ENCODE peak calls at places on chromosomes 2 and 18, in ten cellular contexts. S is breast epithelium; P is CD8-positive, alpha-beta T cell; W is right atrium auricular region; C is cardiac muscle cell; L is body of pancreas; V is thyroid gland; Q is WERI-Rb-1; B is Peyer's patch; U is AG04450. R is an unnamed sample.
A peak's percentile ranks its signal among the peaks of the same experiment; 100 is the strongest.

GRCh38 chr2:22748909-22749308 is 636.1 kb upstream of the KLHL29 start:
- DNase-seq in S (no peak), P (no peak), W (no peak), C (no peak), L (no peak), V (no peak), Q (no peak), B (no peak), U (no peak), R (no peak)

GRCh38 chr2:86078801-86079545 is 26.7 kb downstream of the POLR1A start:
- DNase-seq in S (no peak), P (peak; percentile 42), W (peak; percentile 63), C (peak; percentile 43), L (peak; percentile 50), V (peak; percentile 62), Q (peak; percentile 54), B (no peak), U (no peak), R (peak; percentile 40)

GRCh38 chr2:240343548-240343947 is 91.9 kb upstream of the GPC1 start:
- DNase-seq in S (no peak), P (no peak), W (no peak), C (no peak), L (no peak), V (no peak), Q (no peak), B (no peak), U (no peak), R (no peak)

GRCh38 chr18:74689251-74689650 is 91.6 kb downstream of the ZNF407 start:
- DNase-seq in S (no peak), P (no peak), W (no peak), C (no peak), L (no peak), V (no peak), Q (no peak), B (no peak), U (peak; percentile 32), R (peak; percentile 27)

GRCh38 chr2:189763908-189764661 is 1.5 kb upstream of the OSGEPL1 start:
- DNase-seq in S (no peak), P (no peak), W (no peak), C (no peak), L (no peak), V (no peak), Q (peak; percentile 77), B (no peak), U (no peak), R (no peak)

GRCh38 chr2:17607379-17607778 is 66.9 kb downstream of the VSNL1 start:
- DNase-seq in S (no peak), P (no peak), W (no peak), C (no peak), L (no peak), V (no peak), Q (no peak), B (no peak), U (no peak), R (no peak)

GRCh38 chr18:74804677-74805076 is 207.0 kb downstream of the ZNF407 start:
- DNase-seq in S (no peak), P (no peak), W (no peak), C (peak; percentile 19), L (no peak), V (no peak), Q (no peak), B (no peak), U (no peak), R (no peak)

GRCh38 chr2:240502059-240502429 is 55.7 kb downstream of the ANKMY1 start:
- DNase-seq in S (no peak), P (no peak), W (peak; percentile 44), C (no peak), L (peak; percentile 5), V (no peak), Q (no peak), B (no peak), U (no peak), R (no peak)

DNA sequence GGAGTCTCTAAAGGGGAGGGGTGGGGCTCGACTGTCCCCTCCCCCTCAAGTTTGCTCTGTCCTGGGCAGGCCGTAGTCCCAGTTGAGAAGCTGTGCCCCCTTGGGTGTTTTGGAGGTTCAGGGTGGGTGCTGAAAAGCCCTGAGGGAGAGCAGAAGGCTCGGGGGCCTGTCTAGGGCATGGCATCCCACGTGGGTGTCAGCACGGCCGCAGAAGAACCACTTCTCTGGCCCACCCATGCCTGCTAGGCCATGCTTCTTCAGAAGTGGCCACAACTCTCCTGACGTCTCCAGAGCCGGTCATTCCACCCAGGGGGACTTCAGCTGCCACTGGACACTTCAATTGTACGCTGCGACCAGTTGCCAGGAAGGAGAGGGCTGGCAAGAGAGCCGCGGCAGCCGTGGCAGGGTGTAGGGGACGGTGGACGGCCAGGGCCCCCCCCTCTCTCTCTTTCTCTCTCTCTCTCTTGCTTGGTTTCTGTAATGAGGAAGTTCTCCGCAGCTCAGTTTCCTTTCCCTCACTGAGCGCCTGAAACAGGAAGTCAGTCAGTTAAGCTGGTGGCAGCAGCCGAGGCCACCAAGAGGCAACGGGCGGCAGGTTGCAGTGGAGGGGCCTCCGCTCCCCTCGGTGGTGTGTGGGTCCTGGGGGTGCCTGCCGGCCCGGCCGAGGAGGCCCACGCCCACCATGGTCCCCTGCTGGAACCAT is at the start of gene INPP5D:
- DNase-seq in S (peak; percentile 48), P (peak; percentile 71), W (peak; percentile 73), C (no peak), L (no peak), V (no peak), Q (no peak), B (no peak), U (no peak), R (no peak)
- H3K27ac ChIP-seq in S (peak within 1 kb of the TSS; percentile 85), P (peak within 1 kb of the TSS; percentile 64), W (peak within 1 kb of the TSS; percentile 72), C (no peak within 1 kb of the TSS), L (peak within 1 kb of the TSS; percentile 67), V (peak within 1 kb of the TSS; percentile 39), Q (no peak within 1 kb of the TSS), B (peak within 1 kb of the TSS; percentile 75), U (no peak within 1 kb of the TSS), R (no peak within 1 kb of the TSS)

GRCh38 chr2:45612265-45612664 is 1.2 kb upstream of the SRBD1 start:
- DNase-seq in S (no peak), P (no peak), W (no peak), C (no peak), L (no peak), V (peak; percentile 30), Q (no peak), B (no peak), U (no peak), R (no peak)

GRCh38 chr2:45607701-45608100 is 3.4 kb downstream of the SRBD1 start:
- DNase-seq in S (no peak), P (no peak), W (no peak), C (peak; percentile 53), L (no peak), V (no peak), Q (no peak), B (no peak), U (no peak), R (peak; percentile 36)

GRCh38 chr2:45611020-45611737 is at the start of gene SRBD1:
- DNase-seq in S (peak; percentile 93), P (peak; percentile 85), W (peak; percentile 94), C (peak; percentile 98), L (peak; percentile 96), V (peak; percentile 96), Q (peak; percentile 98), B (peak; percentile 97), U (peak; percentile 71), R (peak; percentile 92)

GRCh38 chr2:45612741-45613140 is 1.7 kb upstream of the SRBD1 start:
- DNase-seq in S (no peak), P (no peak), W (no peak), C (no peak), L (no peak), V (peak; percentile 4), Q (no peak), B (no peak), U (no peak), R (no peak)

DNA sequence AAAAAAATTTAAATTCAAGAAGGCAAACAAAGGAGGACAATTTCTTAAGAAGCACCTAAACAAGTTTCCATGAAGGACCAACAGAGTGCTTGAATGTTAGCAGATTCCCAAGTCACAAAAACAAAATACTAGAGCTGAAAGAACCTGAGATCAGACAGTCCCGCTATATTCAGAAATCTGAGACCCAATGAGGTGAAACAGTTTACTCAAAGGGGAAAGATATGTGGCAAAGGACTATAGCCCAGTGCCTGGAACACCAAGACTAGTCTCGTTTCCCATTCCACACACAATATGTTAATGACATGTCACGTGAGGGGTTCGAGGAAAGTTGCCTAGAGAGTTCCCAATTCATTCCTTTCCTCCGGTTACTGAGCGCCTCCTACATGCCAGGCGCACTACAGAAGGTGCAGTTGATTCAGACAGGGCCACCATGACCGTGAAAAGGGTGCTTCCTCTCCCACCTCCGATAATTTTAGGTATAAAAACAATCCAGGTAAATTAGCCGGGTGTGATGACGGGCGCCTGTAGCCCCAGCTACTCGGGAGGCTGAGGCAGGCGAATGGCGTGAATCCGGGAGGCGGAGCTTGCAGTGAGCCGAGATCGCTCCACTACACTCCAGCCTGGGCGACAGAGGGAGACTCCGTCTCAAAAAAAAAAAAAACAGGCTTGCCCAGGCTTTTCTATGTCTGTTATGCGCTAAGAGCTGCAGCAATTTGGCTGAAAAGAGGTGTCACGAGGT is 617 bp downstream of the SRBD1 start:
- DNase-seq in S (no peak), P (peak; percentile 33), W (peak; percentile 67), C (peak; percentile 80), L (peak; percentile 54), V (peak; percentile 53), Q (peak; percentile 73), B (peak; percentile 65), U (no peak), R (peak; percentile 56)
- TF ChIP-seq CTCF in S (no peak), P (no peak), W (no peak), C (peak; percentile 44), L (no peak), V (peak; percentile 36), Q (peak; percentile 49), B (peak; percentile 13), U (peak; percentile 49), R (peak; percentile 58)

GRCh38 chr2:172937884-172938712 is 137.5 kb upstream of the MAP3K20 start:
- DNase-seq in S (no peak), P (no peak), W (no peak), C (no peak), L (no peak), V (no peak), Q (no peak), B (no peak), U (no peak), R (no peak)
- H3K27ac ChIP-seq in S (no peak overlapping the region), P (no peak overlapping the region), W (no peak overlapping the region), C (no peak overlapping the region), L (peak overlapping the region; percentile 64), V (no peak overlapping the region), Q (no peak overlapping the region), B (no peak overlapping the region), U (no peak overlapping the region), R (no peak overlapping the region)

DNA sequence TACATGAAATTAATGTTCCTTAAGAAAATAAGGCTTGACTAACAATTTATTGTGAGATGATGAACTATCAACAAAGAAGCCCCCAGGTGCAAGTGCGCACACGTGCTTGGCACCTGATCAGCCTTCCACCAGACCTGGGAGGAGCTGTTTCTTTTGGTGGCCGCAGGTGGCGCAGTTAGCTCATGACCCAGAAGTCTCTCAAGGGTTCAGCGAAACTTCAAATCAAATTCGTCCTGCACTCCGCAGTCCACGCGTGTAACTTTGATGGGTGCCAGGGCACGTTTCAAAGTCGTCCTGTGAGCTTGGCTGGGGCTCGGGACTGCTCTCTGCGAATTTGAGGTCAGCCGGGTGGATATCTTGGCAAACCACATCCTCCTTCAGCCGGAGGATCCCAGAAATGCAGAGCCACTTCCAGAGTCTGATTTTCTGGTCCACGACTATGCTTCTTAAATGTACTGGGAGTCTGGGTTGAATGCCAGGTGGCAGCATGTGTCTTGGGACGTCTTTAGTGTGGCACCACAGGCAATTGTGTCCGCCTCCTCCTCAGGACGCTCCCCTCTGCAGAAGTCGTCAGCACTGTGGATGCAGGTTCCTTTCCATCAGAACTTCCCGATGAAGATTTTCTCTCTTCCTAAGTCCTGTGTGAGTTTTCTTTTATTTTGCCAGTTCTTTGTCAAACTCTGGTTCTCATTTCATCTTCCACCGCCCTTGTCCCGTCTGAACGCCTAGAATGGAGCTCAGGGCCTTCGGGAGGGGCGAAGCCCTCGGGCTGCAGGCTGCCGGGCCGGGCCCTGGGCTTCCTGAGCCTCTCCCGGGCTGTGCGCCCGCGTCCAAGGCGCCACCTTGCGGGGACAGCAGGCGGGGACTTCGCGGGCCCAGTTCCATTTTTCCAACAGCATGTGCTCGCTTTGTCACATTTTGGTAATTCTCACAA is 61.3 kb upstream of the RAPGEF4 start:
- DNase-seq in S (no peak), P (peak; percentile 31), W (no peak), C (peak; percentile 52), L (peak; percentile 66), V (peak; percentile 51), Q (no peak), B (no peak), U (no peak), R (peak; percentile 19)
- TF ChIP-seq CTCF in S (no peak), P (no peak), W (peak; percentile 35), C (peak; percentile 84), L (peak; percentile 75), V (peak; percentile 76), Q (no peak), B (peak; percentile 41), U (peak; percentile 54), R (peak; percentile 76)